ENCODE peak calls at places on chromosomes 11 and 22, in seven cellular contexts. One of them, this sample, is unnamed.

GRCh38 chr22:17942721-17943120 is 81.6 kb downstream of the MICAL3 start:
- DNase-seq in IMR-90: no peak
- DNase-seq in upper lobe of left lung: no peak
- DNase-seq in BJ: no peak
- DNase-seq in WTC11: no peak
- DNase-seq in fibroblast of lung: no peak
- DNase-seq in neural crest cell: no peak
- DNase-seq in this sample: no peak

GRCh38 chr22:44024288-44024908 is at the start of gene PARVB:
- DNase-seq in IMR-90: no peak
- DNase-seq in upper lobe of left lung: no peak
- DNase-seq in BJ: no peak
- DNase-seq in WTC11: peak; percentile 37
- DNase-seq in fibroblast of lung: no peak
- DNase-seq in neural crest cell: peak; percentile 22
- DNase-seq in this sample: peak; percentile 70

GRCh38 chr22:37138879-37139561 is 10.7 kb downstream of the IL2RB start:
- DNase-seq in IMR-90: no peak
- DNase-seq in upper lobe of left lung: no peak
- DNase-seq in BJ: no peak
- DNase-seq in WTC11: no peak
- DNase-seq in fibroblast of lung: no peak
- DNase-seq in neural crest cell: no peak
- DNase-seq in this sample: no peak

GRCh38 chr22:18031670-18032454 is 7.5 kb upstream of the MICAL3 start:
- DNase-seq in IMR-90: peak; percentile 97
- DNase-seq in upper lobe of left lung: no peak
- DNase-seq in BJ: peak; percentile 68
- DNase-seq in WTC11: no peak
- DNase-seq in fibroblast of lung: peak; percentile 96
- DNase-seq in neural crest cell: no peak
- DNase-seq in this sample: no peak

GRCh38 chr22:46025973-46026906 is 49.3 kb upstream of the WNT7B start:
- DNase-seq in IMR-90: no peak
- DNase-seq in upper lobe of left lung: peak; percentile 17
- DNase-seq in BJ: no peak
- DNase-seq in WTC11: peak; percentile 9
- DNase-seq in fibroblast of lung: no peak
- DNase-seq in neural crest cell: no peak
- DNase-seq in this sample: no peak

GRCh38 chr11:45045692-45046471 is 95.2 kb upstream of the TP53I11 start:
- DNase-seq in IMR-90: peak; percentile 50
- DNase-seq in upper lobe of left lung: peak; percentile 74
- DNase-seq in BJ: no peak
- DNase-seq in WTC11: no peak
- DNase-seq in fibroblast of lung: peak; percentile 48
- DNase-seq in neural crest cell: no peak
- DNase-seq in this sample: no peak

GRCh38 chr22:49024775-49025440 is 802.8 kb downstream of the BRD1 start:
- DNase-seq in IMR-90: no peak
- DNase-seq in upper lobe of left lung: no peak
- DNase-seq in BJ: no peak
- DNase-seq in WTC11: no peak
- DNase-seq in fibroblast of lung: no peak
- DNase-seq in neural crest cell: no peak
- DNase-seq in this sample: no peak

GRCh38 chr11:119101367-119101758 is 290 bp downstream of the DPAGT1 start:
- DNase-seq in IMR-90: no peak
- DNase-seq in upper lobe of left lung: peak; percentile 41
- DNase-seq in BJ: no peak
- DNase-seq in WTC11: peak; percentile 61
- DNase-seq in fibroblast of lung: no peak
- DNase-seq in neural crest cell: no peak
- DNase-seq in this sample: no peak

GRCh38 chr11:18005376-18006129 is 7.3 kb downstream of the SERGEF start:
- DNase-seq in IMR-90: no peak
- DNase-seq in upper lobe of left lung: no peak
- DNase-seq in BJ: no peak
- DNase-seq in WTC11: no peak
- DNase-seq in fibroblast of lung: no peak
- DNase-seq in neural crest cell: no peak
- DNase-seq in this sample: no peak

GRCh38 chr11:101862410-101863233 is 52.2 kb upstream of the CEP126 start:
- DNase-seq in IMR-90: peak; percentile 79
- DNase-seq in upper lobe of left lung: peak; percentile 38
- DNase-seq in BJ: no peak
- DNase-seq in WTC11: peak; percentile 19
- DNase-seq in fibroblast of lung: peak; percentile 75
- DNase-seq in neural crest cell: peak; percentile 11
- DNase-seq in this sample: no peak

GRCh38 chr11:102986815-102987214 is 31.3 kb upstream of the MMP13 start:
- DNase-seq in IMR-90: peak; percentile 88
- DNase-seq in upper lobe of left lung: no peak
- DNase-seq in BJ: no peak
- DNase-seq in WTC11: no peak
- DNase-seq in fibroblast of lung: peak; percentile 78
- DNase-seq in neural crest cell: no peak
- DNase-seq in this sample: no peak

GRCh38 chr11:30210357-30210756 is 20.5 kb upstream of the FSHB start:
- DNase-seq in IMR-90: no peak
- DNase-seq in upper lobe of left lung: no peak
- DNase-seq in BJ: no peak
- DNase-seq in WTC11: no peak
- DNase-seq in fibroblast of lung: no peak
- DNase-seq in neural crest cell: no peak
- DNase-seq in this sample: no peak

GRCh38 chr22:20433686-20434241 is 3.9 kb downstream of the SCARF2 start:
- DNase-seq in IMR-90: no peak
- DNase-seq in upper lobe of left lung: no peak
- DNase-seq in BJ: no peak
- DNase-seq in WTC11: no peak
- DNase-seq in fibroblast of lung: no peak
- DNase-seq in neural crest cell: no peak
- DNase-seq in this sample: no peak

GRCh38 chr22:40422558-40423245 is 52.3 kb downstream of the SGSM3 start:
- DNase-seq in IMR-90: no peak
- DNase-seq in upper lobe of left lung: no peak
- DNase-seq in BJ: no peak
- DNase-seq in WTC11: no peak
- DNase-seq in fibroblast of lung: no peak
- DNase-seq in neural crest cell: no peak
- DNase-seq in this sample: no peak

GRCh38 chr11:88543902-88544655 is 206.5 kb upstream of the CTSC start:
- DNase-seq in IMR-90: peak; percentile 91
- DNase-seq in upper lobe of left lung: peak; percentile 75
- DNase-seq in BJ: peak; percentile 69
- DNase-seq in WTC11: peak; percentile 85
- DNase-seq in fibroblast of lung: peak; percentile 81
- DNase-seq in neural crest cell: peak; percentile 74
- DNase-seq in this sample: peak; percentile 82

GRCh38 chr11:34052608-34053160 is 1.2 kb downstream of the CAPRIN1 start:
- DNase-seq in IMR-90: no peak
- DNase-seq in upper lobe of left lung: peak; percentile 28
- DNase-seq in BJ: no peak
- DNase-seq in WTC11: no peak
- DNase-seq in fibroblast of lung: no peak
- DNase-seq in neural crest cell: peak; percentile 22
- DNase-seq in this sample: no peak

GRCh38 chr11:111736191-111736590 is 30.0 kb downstream of the PPP2R1B start:
- DNase-seq in IMR-90: peak; percentile 80
- DNase-seq in upper lobe of left lung: no peak
- DNase-seq in BJ: peak; percentile 31
- DNase-seq in WTC11: no peak
- DNase-seq in fibroblast of lung: peak; percentile 90
- DNase-seq in neural crest cell: no peak
- DNase-seq in this sample: no peak

GRCh38 chr11:28123151-28123571 is 15.0 kb downstream of the METTL15 start:
- DNase-seq in IMR-90: peak; percentile 82
- DNase-seq in upper lobe of left lung: no peak
- DNase-seq in BJ: no peak
- DNase-seq in WTC11: no peak
- DNase-seq in fibroblast of lung: peak; percentile 84
- DNase-seq in neural crest cell: no peak
- DNase-seq in this sample: no peak

GRCh38 chr11:118068206-118068944 is 8.5 kb upstream of the TMPRSS4 start:
- DNase-seq in IMR-90: no peak
- DNase-seq in upper lobe of left lung: no peak
- DNase-seq in BJ: no peak
- DNase-seq in WTC11: peak; percentile 68
- DNase-seq in fibroblast of lung: no peak
- DNase-seq in neural crest cell: no peak
- DNase-seq in this sample: no peak
- TF ChIP-seq CTCF in IMR-90: no peak
- TF ChIP-seq CTCF in upper lobe of left lung: no peak
- TF ChIP-seq CTCF in BJ: no peak
- TF ChIP-seq CTCF in WTC11: no peak
- TF ChIP-seq CTCF in fibroblast of lung: no peak
- TF ChIP-seq CTCF in neural crest cell: no peak
- TF ChIP-seq CTCF in this sample: peak; percentile 29

GRCh38 chr11:122877732-122878131 is 4.8 kb upstream of the JHY start:
- DNase-seq in IMR-90: no peak
- DNase-seq in upper lobe of left lung: no peak
- DNase-seq in BJ: no peak
- DNase-seq in WTC11: no peak
- DNase-seq in fibroblast of lung: no peak
- DNase-seq in neural crest cell: no peak
- DNase-seq in this sample: no peak

GRCh38 chr11:122883682-122883981 is 1.1 kb downstream of the JHY start:
- DNase-seq in IMR-90: no peak
- DNase-seq in upper lobe of left lung: no peak
- DNase-seq in BJ: peak; percentile 82
- DNase-seq in WTC11: no peak
- DNase-seq in fibroblast of lung: no peak
- DNase-seq in neural crest cell: no peak
- DNase-seq in this sample: no peak

GRCh38 chr11:122882189-122882808 is at the start of gene JHY:
- DNase-seq in IMR-90: no peak
- DNase-seq in upper lobe of left lung: no peak
- DNase-seq in BJ: no peak
- DNase-seq in WTC11: no peak
- DNase-seq in fibroblast of lung: no peak
- DNase-seq in neural crest cell: no peak
- DNase-seq in this sample: no peak

GRCh38 chr11:122882809-122883681 is 486 bp downstream of the JHY start:
- DNase-seq in IMR-90: peak; percentile 55
- DNase-seq in upper lobe of left lung: peak; percentile 57
- DNase-seq in BJ: no peak
- DNase-seq in WTC11: peak; percentile 74
- DNase-seq in fibroblast of lung: peak; percentile 91
- DNase-seq in neural crest cell: peak; percentile 18
- DNase-seq in this sample: peak; percentile 79

DNA sequence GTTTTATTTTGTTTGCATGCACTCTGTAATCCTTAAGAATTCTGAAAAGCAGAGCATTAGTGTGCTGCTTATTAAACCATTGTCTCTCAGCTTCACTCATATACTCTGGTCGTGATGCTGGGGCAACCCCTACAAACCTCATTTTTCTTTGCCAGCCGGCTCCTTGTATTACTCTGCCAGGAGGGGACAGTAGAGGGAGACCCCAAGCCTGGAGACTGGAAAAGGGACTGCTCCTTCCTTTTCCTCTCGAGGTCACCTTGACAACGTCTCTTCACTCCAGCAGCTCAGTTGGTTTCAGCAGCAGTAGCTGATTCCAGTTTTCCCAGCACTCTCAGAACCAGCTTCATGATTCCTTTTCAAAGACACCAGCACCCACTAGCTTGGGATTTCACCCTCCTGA is 2.8 kb upstream of the JHY start:
- DNase-seq in IMR-90: no peak
- DNase-seq in upper lobe of left lung: no peak
- DNase-seq in BJ: no peak
- DNase-seq in WTC11: no peak
- DNase-seq in fibroblast of lung: no peak
- DNase-seq in neural crest cell: no peak
- DNase-seq in this sample: no peak
- TF ChIP-seq CTCF in IMR-90: no peak
- TF ChIP-seq CTCF in upper lobe of left lung: no peak
- TF ChIP-seq CTCF in BJ: no peak
- TF ChIP-seq CTCF in WTC11: no peak
- TF ChIP-seq CTCF in fibroblast of lung: no peak
- TF ChIP-seq CTCF in neural crest cell: no peak
- TF ChIP-seq CTCF in this sample: peak; percentile 53

GRCh38 chr22:25650834-25651233 is 86.4 kb downstream of the GRK3 start:
- DNase-seq in IMR-90: no peak
- DNase-seq in upper lobe of left lung: no peak
- DNase-seq in BJ: no peak
- DNase-seq in WTC11: no peak
- DNase-seq in fibroblast of lung: no peak
- DNase-seq in neural crest cell: no peak
- DNase-seq in this sample: no peak

GRCh38 chr22:25656724-25657123 is 85.3 kb upstream of the MYO18B start:
- DNase-seq in IMR-90: no peak
- DNase-seq in upper lobe of left lung: no peak
- DNase-seq in BJ: no peak
- DNase-seq in WTC11: no peak
- DNase-seq in fibroblast of lung: no peak
- DNase-seq in neural crest cell: no peak
- DNase-seq in this sample: no peak

GRCh38 chr22:25655536-25655935 is 86.5 kb upstream of the MYO18B start:
- DNase-seq in IMR-90: no peak
- DNase-seq in upper lobe of left lung: no peak
- DNase-seq in BJ: no peak
- DNase-seq in WTC11: no peak
- DNase-seq in fibroblast of lung: no peak
- DNase-seq in neural crest cell: no peak
- DNase-seq in this sample: no peak

GRCh38 chr22:25645964-25646363 is 81.5 kb downstream of the GRK3 start:
- DNase-seq in IMR-90: peak; percentile 10
- DNase-seq in upper lobe of left lung: no peak
- DNase-seq in BJ: no peak
- DNase-seq in WTC11: no peak
- DNase-seq in fibroblast of lung: peak; percentile 30
- DNase-seq in neural crest cell: no peak
- DNase-seq in this sample: no peak

GRCh38 chr22:25651332-25651731 is 86.9 kb downstream of the GRK3 start:
- DNase-seq in IMR-90: no peak
- DNase-seq in upper lobe of left lung: no peak
- DNase-seq in BJ: no peak
- DNase-seq in WTC11: no peak
- DNase-seq in fibroblast of lung: no peak
- DNase-seq in neural crest cell: no peak
- DNase-seq in this sample: no peak
- TF ChIP-seq CTCF in IMR-90: no peak
- TF ChIP-seq CTCF in upper lobe of left lung: no peak
- TF ChIP-seq CTCF in BJ: no peak
- TF ChIP-seq CTCF in WTC11: no peak
- TF ChIP-seq CTCF in fibroblast of lung: no peak
- TF ChIP-seq CTCF in neural crest cell: no peak
- TF ChIP-seq CTCF in this sample: no peak

DNA sequence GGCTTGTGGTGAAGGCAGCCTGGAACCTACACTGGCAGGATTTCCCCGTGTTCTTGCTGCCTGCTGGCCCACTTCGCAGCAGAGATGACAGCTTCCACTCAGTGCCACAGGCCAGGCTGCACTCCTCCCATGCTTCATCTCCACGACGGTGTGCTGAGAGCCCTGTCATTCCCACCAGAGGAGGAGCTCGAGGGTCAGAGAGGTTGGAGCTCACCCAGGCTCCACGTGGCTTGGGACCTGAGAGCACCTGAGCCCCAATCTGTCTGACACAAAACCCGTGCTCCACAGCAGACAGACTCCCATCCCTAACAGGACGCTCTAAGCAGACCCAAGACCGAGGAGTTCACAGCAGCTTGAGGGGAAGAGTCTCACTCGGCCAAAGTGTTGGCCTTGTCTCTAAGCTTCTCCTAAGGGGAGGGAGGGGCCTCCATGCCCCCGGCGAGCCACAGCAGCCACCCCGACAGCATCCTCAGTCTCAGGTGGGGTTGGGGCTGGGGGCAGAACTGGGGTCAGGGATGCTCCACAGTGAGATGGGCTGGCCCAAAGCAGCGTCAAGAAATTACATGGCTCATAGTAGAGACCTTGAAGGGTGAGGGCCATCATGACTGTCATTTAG is 10.7 kb downstream of the LRFN4 start:
- DNase-seq in IMR-90: no peak
- DNase-seq in upper lobe of left lung: no peak
- DNase-seq in BJ: no peak
- DNase-seq in WTC11: no peak
- DNase-seq in fibroblast of lung: no peak
- DNase-seq in neural crest cell: no peak
- DNase-seq in this sample: no peak
- TF ChIP-seq CTCF in IMR-90: no peak
- TF ChIP-seq CTCF in upper lobe of left lung: no peak
- TF ChIP-seq CTCF in BJ: no peak
- TF ChIP-seq CTCF in WTC11: no peak
- TF ChIP-seq CTCF in fibroblast of lung: no peak
- TF ChIP-seq CTCF in neural crest cell: no peak
- TF ChIP-seq CTCF in this sample: no peak